ENCODE peak calls at places on chromosomes 4 and X, in four cellular contexts. L is body of pancreas, O is stomach, W is testis. T is an unnamed sample.

GRCh38 chr4:135371137-135371536 is 1169.5 kb upstream of the PABPC4L start:
- DNase-seq in L (peak; percentile 9), O (no peak), W (peak; percentile 22), T (no peak)

GRCh38 chr4:7388627-7389026 is 46.1 kb downstream of the PSAPL1 start:
- DNase-seq in L (no peak), O (no peak), W (no peak), T (no peak)

GRCh38 chr4:150390531-150390910 is 191.4 kb upstream of the MAB21L2 start:
- DNase-seq in L (no peak), O (no peak), W (no peak), T (no peak)

GRCh38 chr4:137387924-137388323 is 144.4 kb downstream of the PCDH18 start:
- DNase-seq in L (no peak), O (no peak), W (no peak), T (no peak)

GRCh38 chr4:150722908-150723362 is 141.0 kb downstream of the MAB21L2 start:
- DNase-seq in L (peak; percentile 98), O (peak; percentile 96), W (peak; percentile 95), T (peak; percentile 47)

GRCh38 chrX:108399427-108400165 is 38.6 kb downstream of the COL4A6 start:
- DNase-seq in L (no peak), O (no peak), W (no peak), T (peak; percentile 4)

GRCh38 chr4:1008840-1009646 is 2.4 kb upstream of the FGFRL1 start:
- DNase-seq in L (peak; percentile 30), O (peak; percentile 49), W (no peak), T (no peak)

GRCh38 chrX:40009890-40010289 is 87.9 kb downstream of the BCOR start:
- DNase-seq in L (no peak), O (no peak), W (no peak), T (no peak)

GRCh38 chr4:145019346-145019745 is 78.7 kb downstream of the ANAPC10 start:
- DNase-seq in L (no peak), O (no peak), W (no peak), T (no peak)

GRCh38 chr4:126991965-126992364 is 640.8 kb upstream of the INTU start:
- DNase-seq in L (no peak), O (no peak), W (no peak), T (no peak)

GRCh38 chr4:24042094-24042493 is 152.2 kb upstream of the PPARGC1A start:
- DNase-seq in L (no peak), O (no peak), W (no peak), T (no peak)

GRCh38 chr4:31283689-31284088 is 563.5 kb downstream of the PCDH7 start:
- DNase-seq in L (no peak), O (no peak), W (no peak), T (no peak)

GRCh38 chr4:182143822-182144620 is 99.2 kb upstream of the TENM3 start:
- DNase-seq in L (peak; percentile 11), O (no peak), W (peak; percentile 66), T (no peak)

GRCh38 chr4:119149110-119149509 is 13.5 kb downstream of the MYOZ2 start:
- DNase-seq in L (no peak), O (no peak), W (peak; percentile 23), T (no peak)

GRCh38 chr4:137627938-137628460 is 95.7 kb upstream of the PCDH18 start:
- DNase-seq in L (no peak), O (no peak), W (no peak), T (no peak)

GRCh38 chr4:43224591-43224990 is 332.1 kb downstream of the GRXCR1 start:
- DNase-seq in L (no peak), O (no peak), W (no peak), T (no peak)

GRCh38 chr4:147312376-147313046 is 168.4 kb upstream of the EDNRA start:
- DNase-seq in L (no peak), O (no peak), W (no peak), T (peak; percentile 14)

GRCh38 chr4:62804075-62804474 is 1603.9 kb downstream of the ADGRL3 start:
- DNase-seq in L (no peak), O (no peak), W (no peak), T (no peak)

GRCh38 chr4:185920171-185920570 is 108.2 kb upstream of the SORBS2 start:
- DNase-seq in L (no peak), O (no peak), W (no peak), T (peak; percentile 30)

GRCh38 chr4:54315561-54315960 is 86.5 kb downstream of the PDGFRA start:
- DNase-seq in L (no peak), O (no peak), W (no peak), T (no peak)

GRCh38 chr4:142743071-142743825 is 102.9 kb downstream of the INPP4B start:
- DNase-seq in L (no peak), O (no peak), W (no peak), T (no peak)

GRCh38 chr4:133513891-133514290 is 364.8 kb downstream of the PCDH10 start:
- DNase-seq in L (no peak), O (no peak), W (no peak), T (no peak)

GRCh38 chr4:164904336-164904735 is 27.4 kb downstream of the APELA start:
- DNase-seq in L (no peak), O (no peak), W (no peak), T (no peak)

GRCh38 chr4:150948069-150948468 is 67.0 kb downstream of the LRBA start:
- DNase-seq in L (no peak), O (no peak), W (no peak), T (no peak)

GRCh38 chr4:26410385-26411293 is 79.6 kb downstream of the CCKAR start:
- DNase-seq in L (peak; percentile 59), O (no peak), W (peak; percentile 30), T (peak; percentile 54)

GRCh38 chr4:182862921-182863320 is 54.3 kb downstream of the DCTD start:
- DNase-seq in L (peak; percentile 93), O (peak; percentile 95), W (no peak), T (peak; percentile 53)

GRCh38 chr4:142379277-142380051 is 466.6 kb downstream of the INPP4B start:
- DNase-seq in L (no peak), O (no peak), W (no peak), T (peak; percentile 6)

GRCh38 chr4:147724468-147725201 is 7.3 kb upstream of the ARHGAP10 start:
- DNase-seq in L (no peak), O (no peak), W (peak; percentile 32), T (no peak)

GRCh38 chr4:102174800-102175199 is 170.5 kb downstream of the SLC39A8 start:
- DNase-seq in L (no peak), O (no peak), W (no peak), T (no peak)

GRCh38 chr4:94613248-94613647 is 144.5 kb upstream of the BMPR1B start:
- DNase-seq in L (no peak), O (no peak), W (no peak), T (no peak)

GRCh38 chr4:10085828-10086505 is 30.6 kb downstream of the WDR1 start:
- DNase-seq in L (no peak), O (no peak), W (no peak), T (no peak)

GRCh38 chr4:10083861-10084641 is 32.5 kb downstream of the WDR1 start:
- DNase-seq in L (no peak), O (peak; percentile 24), W (no peak), T (no peak)

GRCh38 chr4:10085386-10085785 is 31.2 kb downstream of the WDR1 start:
- DNase-seq in L (no peak), O (no peak), W (no peak), T (no peak)

GRCh38 chr4:10083331-10083769 is 33.2 kb downstream of the WDR1 start:
- DNase-seq in L (no peak), O (peak; percentile 20), W (no peak), T (no peak)

DNA sequence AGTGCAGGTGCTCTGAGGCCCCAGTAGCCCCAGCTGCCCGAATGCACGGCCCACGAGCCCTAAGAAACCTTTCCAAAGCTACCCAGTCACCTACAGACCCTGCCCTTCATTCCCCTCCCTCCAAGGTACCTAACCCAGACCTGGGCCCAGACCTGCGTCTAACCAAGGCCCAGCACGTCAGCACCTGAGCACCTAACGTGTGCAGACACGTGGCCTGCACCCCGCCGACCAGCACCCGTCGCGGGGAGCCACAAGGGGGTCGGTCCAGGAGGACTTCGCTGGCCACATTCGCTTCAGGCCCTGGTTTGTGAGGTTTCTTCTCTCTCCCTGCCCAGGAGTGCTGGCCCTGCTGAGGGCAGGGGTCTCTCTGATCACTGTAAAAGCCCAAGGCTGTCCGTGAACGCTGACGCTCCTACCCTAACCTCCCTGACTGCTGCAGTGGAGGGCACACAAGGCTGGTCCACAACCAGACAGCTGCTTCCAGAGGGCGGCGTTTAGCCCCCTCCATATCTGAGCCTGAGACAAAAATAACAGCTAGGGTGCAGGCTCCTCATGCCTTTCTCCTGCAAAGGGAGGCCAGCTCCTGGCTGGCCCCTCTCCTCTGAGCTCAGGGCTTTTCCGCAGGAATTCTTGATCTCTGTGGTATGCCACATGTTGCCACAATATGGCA is 31.8 kb downstream of the WDR1 start:
- DNase-seq in L (no peak), O (no peak), W (no peak), T (no peak)
- TF ChIP-seq POLR2A in L (no peak), O (no peak), W (no peak), T (no peak)

GRCh38 chr4:4328840-4329239 is 38.8 kb downstream of the ZBTB49 start:
- DNase-seq in L (no peak), O (no peak), W (no peak), T (no peak)

GRCh38 chr4:4329496-4329895 is 39.4 kb downstream of the ZBTB49 start:
- DNase-seq in L (no peak), O (no peak), W (no peak), T (no peak)

GRCh38 chr4:4326136-4326535 is 36.1 kb downstream of the ZBTB49 start:
- DNase-seq in L (no peak), O (no peak), W (peak; percentile 4), T (no peak)

GRCh38 chr4:4328206-4328605 is 38.2 kb downstream of the ZBTB49 start:
- DNase-seq in L (no peak), O (no peak), W (no peak), T (no peak)

GRCh38 chr4:4327652-4328121 is 37.6 kb downstream of the ZBTB49 start:
- DNase-seq in L (peak; percentile 15), O (no peak), W (peak; percentile 37), T (no peak)
- TF ChIP-seq POLR2A in L (no peak), O (no peak), W (no peak), T (no peak)

GRCh38 chr4:169059294-169060201 is 49.5 kb upstream of the CBR4 start:
- DNase-seq in L (no peak), O (no peak), W (no peak), T (no peak)
- TF ChIP-seq POLR2A in L (no peak), O (no peak), W (no peak), T (no peak)

GRCh38 chr4:177921715-177922114 is 479.5 kb upstream of the AGA start:
- DNase-seq in L (no peak), O (no peak), W (no peak), T (no peak)
- TF ChIP-seq POLR2A in L (no peak), O (no peak), W (no peak), T (no peak)

GRCh38 chr4:149264093-149264733 is 551.4 kb downstream of the IQCM start:
- DNase-seq in L (peak; percentile 20), O (peak; percentile 25), W (peak; percentile 58), T (peak; percentile 5)
- TF ChIP-seq POLR2A in L (no peak), O (no peak), W (no peak), T (no peak)

GRCh38 chr4:153205028-153205648 is 895 bp downstream of the TRIM2 start:
- DNase-seq in L (peak; percentile 38), O (peak; percentile 47), W (no peak), T (peak; percentile 59)
- TF ChIP-seq POLR2A in L (no peak), O (no peak), W (no peak), T (peak; percentile 9)

GRCh38 chr4:3041192-3042142 is 32.9 kb downstream of the HTT-AS start:
- DNase-seq in L (peak; percentile 46), O (peak; percentile 35), W (peak; percentile 62), T (peak; percentile 10)
- TF ChIP-seq POLR2A in L (peak; percentile 36), O (no peak), W (no peak), T (no peak)

GRCh38 chrX:103628386-103629290 is at the start of gene TCEAL1:
- DNase-seq in L (peak; percentile 72), O (peak; percentile 58), W (peak; percentile 86), T (peak; percentile 64)
- TF ChIP-seq POLR2A in L (peak; percentile 38), O (no peak), W (peak; percentile 11), T (peak; percentile 27)

T was measured in prostate gland.